ENCODE peak calls at places on chromosomes 11 and 22, in six cellular contexts. W is Panc1, I is neural progenitor cell, D is SK-N-SH, S is thoracic aorta, L is heart right ventricle. R is an unnamed sample.

GRCh38 chr11:37632748-37633147 is 1034.7 kb upstream of the RAG2 start:
- DNase-seq in L (no peak), W (no peak), D (no peak), S (no peak), I (no peak), R (no peak)

GRCh38 chr11:12175694-12176241 is 65.4 kb downstream of the MICAL2 start:
- DNase-seq in W (peak; percentile 64), L (no peak), I (no peak), S (no peak), D (no peak), R (no peak)

GRCh38 chr22:23533328-23533762 is 46.7 kb downstream of the IGLL1 start:
- DNase-seq in S (no peak), L (no peak), D (peak; percentile 84), W (no peak), I (peak; percentile 91), R (no peak)

GRCh38 chr11:122721201-122721963 is 65.9 kb downstream of the UBASH3B start:
- DNase-seq in D (no peak), I (no peak), W (no peak), S (no peak), L (no peak), R (no peak)

GRCh38 chr22:45006873-45007246 is 2.9 kb downstream of the PHF21B start:
- DNase-seq in W (no peak), D (peak; percentile 83), S (no peak), L (no peak), I (peak; percentile 84), R (peak; percentile 32)

GRCh38 chr22:49458708-49459099 is 369.0 kb downstream of the BRD1 start:
- DNase-seq in I (no peak), L (no peak), S (no peak), D (no peak), W (no peak), R (no peak)

GRCh38 chr11:10678106-10678505 is 15.4 kb downstream of the IRAG1 start:
- DNase-seq in W (no peak), D (no peak), I (no peak), S (no peak), L (no peak), R (no peak)

GRCh38 chr11:42631223-42631843 is 680.5 kb upstream of the API5 start:
- DNase-seq in S (no peak), I (peak; percentile 34), D (peak; percentile 33), L (no peak), W (no peak), R (no peak)

GRCh38 chr11:131999955-132000354 is 629.5 kb downstream of the NTM start:
- DNase-seq in D (no peak), W (no peak), S (no peak), L (no peak), I (no peak), R (no peak)

GRCh38 chr11:63682045-63682915 is 980 bp downstream of the RTN3 start:
- DNase-seq in W (no peak), I (peak; percentile 63), L (peak; percentile 22), S (no peak), D (peak; percentile 55), R (peak; percentile 32)

GRCh38 chr11:6405837-6406236 is 13.1 kb downstream of the APBB1 start:
- DNase-seq in D (no peak), W (no peak), I (no peak), L (no peak), S (no peak), R (no peak)

GRCh38 chr11:11817957-11818356 is 23.8 kb upstream of the USP47 start:
- DNase-seq in W (no peak), S (no peak), L (no peak), D (no peak), I (no peak), R (no peak)

GRCh38 chr11:123129920-123130319 is 65.1 kb downstream of the CLMP start:
- DNase-seq in I (no peak), L (no peak), S (no peak), W (no peak), D (no peak), R (no peak)

GRCh38 chr11:122197055-122197987 is 81.3 kb upstream of the BLID start:
- DNase-seq in L (peak; percentile 20), S (peak; percentile 86), W (peak; percentile 99), D (no peak), I (no peak), R (peak; percentile 53)

GRCh38 chr11:86980397-86980796 is 25.2 kb upstream of the FZD4 start:
- DNase-seq in I (no peak), S (no peak), W (no peak), L (no peak), D (no peak), R (no peak)

GRCh38 chr11:78548911-78549572 is 25.6 kb downstream of the NARS2 start:
- DNase-seq in L (no peak), W (no peak), D (no peak), I (peak; percentile 12), S (no peak), R (no peak)

GRCh38 chr11:36469063-36469462 is 41.0 kb downstream of the TRAF6 start:
- DNase-seq in I (peak; percentile 55), W (no peak), D (no peak), L (no peak), S (no peak), R (no peak)

GRCh38 chr22:46626911-46627805 is 7.0 kb downstream of the GRAMD4 start:
- DNase-seq in I (peak; percentile 41), L (no peak), W (no peak), S (no peak), D (no peak), R (no peak)

GRCh38 chr11:28699701-28700100 is 591.5 kb downstream of the METTL15 start:
- DNase-seq in S (no peak), D (no peak), L (no peak), I (no peak), W (no peak), R (no peak)

GRCh38 chr11:31865606-31866300 is 54.6 kb upstream of the PAX6 start:
- DNase-seq in I (no peak), D (no peak), W (no peak), S (no peak), L (no peak), R (no peak)

GRCh38 chr11:4684631-4685285 is 12.9 kb downstream of the OR51E2 start:
- DNase-seq in S (no peak), I (no peak), D (no peak), L (no peak), W (no peak), R (no peak)

GRCh38 chr22:46350646-46351045 is 15.1 kb downstream of the TRMU start:
- DNase-seq in I (no peak), W (no peak), D (no peak), S (no peak), L (no peak), R (peak; percentile 33)

GRCh38 chr11:18384157-18384641 is 10.2 kb upstream of the LDHA start:
- DNase-seq in L (peak; percentile 69), W (no peak), D (peak; percentile 74), S (peak; percentile 19), I (peak; percentile 12), R (peak; percentile 64)

GRCh38 chr11:57668467-57668890 is 565 bp downstream of the ZDHHC5 start:
- DNase-seq in I (no peak), W (no peak), S (no peak), L (no peak), D (no peak), R (no peak)

GRCh38 chr11:97140885-97141494 is 751.2 kb downstream of the JRKL start:
- DNase-seq in W (no peak), I (peak; percentile 38), D (peak; percentile 7), S (no peak), L (no peak), R (no peak)

GRCh38 chr11:96055706-96056387 is 131.9 kb upstream of the MTMR2 start:
- DNase-seq in I (peak; percentile 43), S (no peak), D (no peak), L (no peak), W (no peak), R (no peak)

DNA sequence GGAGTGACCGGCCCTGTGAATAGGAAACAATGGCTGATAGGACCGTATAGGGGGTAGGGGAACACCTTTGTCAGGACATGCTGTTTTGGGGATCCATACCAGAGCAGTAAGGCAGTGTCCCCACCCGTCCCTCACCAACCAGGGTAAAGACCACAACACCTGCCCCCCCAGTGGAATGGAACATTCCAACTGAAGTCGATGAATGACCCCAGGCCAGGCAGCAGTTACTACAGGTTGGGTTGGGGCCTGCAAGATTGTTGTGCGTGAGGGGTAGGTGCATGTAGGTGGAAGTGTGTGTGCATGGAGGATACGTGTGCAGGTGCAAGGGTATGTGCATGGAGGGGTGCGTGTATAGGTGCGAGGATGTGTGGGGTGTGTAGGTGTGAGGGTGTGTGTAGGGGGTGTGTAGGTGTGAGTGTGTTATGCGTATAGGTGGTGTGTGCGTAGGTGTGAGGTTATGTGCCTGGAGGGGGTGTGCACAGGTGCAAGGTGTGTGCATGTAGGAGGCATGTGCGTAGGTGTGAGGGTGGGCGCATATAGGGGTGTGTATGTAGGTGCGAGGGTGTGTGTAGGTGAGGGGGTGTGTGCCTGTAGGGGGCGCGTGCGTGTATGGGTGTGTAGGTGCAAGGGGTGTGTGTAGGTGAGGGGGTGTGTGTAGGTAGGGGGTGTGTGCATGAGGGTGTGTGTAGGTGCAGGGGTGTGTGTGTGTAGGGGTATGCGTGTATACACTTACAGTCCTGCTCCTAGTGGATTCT is 32.9 kb downstream of the PISD start:
- DNase-seq in W (no peak), I (no peak), L (no peak), D (no peak), S (no peak), R (no peak)
- TF ChIP-seq CTCF in W (no peak), I (peak; percentile 12), L (no peak), D (no peak), S (no peak), R (no peak)

GRCh38 chr22:26513852-26514251 is 1.6 kb upstream of the TFIP11 start:
- DNase-seq in S (no peak), L (no peak), I (no peak), D (no peak), W (no peak), R (no peak)
- H3K4me3 ChIP-seq in S (no peak overlapping the region), L (no peak overlapping the region), I (peak overlapping the region; percentile 90), D (peak overlapping the region; percentile 89), W (no peak overlapping the region), R (no peak overlapping the region)

DNA sequence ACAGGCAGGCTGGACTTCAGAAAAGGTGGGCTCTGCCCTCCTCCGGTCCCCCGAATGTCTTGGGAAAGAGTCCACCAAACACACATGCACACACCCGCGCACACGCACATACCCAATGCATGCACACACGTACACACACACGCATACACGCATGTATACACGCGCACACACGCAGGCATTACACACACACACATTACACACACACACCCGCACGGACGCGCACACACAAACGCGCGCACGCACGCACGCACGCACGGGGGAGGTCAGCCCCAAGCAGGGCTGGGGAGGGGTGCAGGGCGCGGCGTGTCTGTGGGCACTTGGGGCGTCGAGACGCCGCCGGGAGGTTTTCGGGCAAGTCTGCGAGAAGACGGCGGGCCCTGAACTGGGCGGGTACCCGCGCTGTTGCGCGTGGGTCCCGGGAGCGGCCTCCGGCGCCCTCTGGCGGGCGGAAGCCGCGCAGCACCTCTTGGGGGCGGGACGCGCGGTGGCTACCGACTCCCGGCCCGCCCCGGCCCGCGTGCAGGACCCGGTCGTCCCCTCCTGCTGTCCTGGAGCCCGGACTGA is 3.5 kb downstream of the SEPTIN5 start:
- DNase-seq in W (no peak), S (no peak), L (peak; percentile 72), D (peak; percentile 97), I (peak; percentile 79), R (peak; percentile 83)
- H3K27me3 ChIP-seq in W (no peaks in the 10 kb centered on the region), S (no peaks in the 10 kb centered on the region), L (no peaks in the 10 kb centered on the region), D (no peaks in the 10 kb centered on the region), I (peaks cover 100% of the 10 kb centered on the region), R (peaks cover 34% of the 10 kb centered on the region)

DNA sequence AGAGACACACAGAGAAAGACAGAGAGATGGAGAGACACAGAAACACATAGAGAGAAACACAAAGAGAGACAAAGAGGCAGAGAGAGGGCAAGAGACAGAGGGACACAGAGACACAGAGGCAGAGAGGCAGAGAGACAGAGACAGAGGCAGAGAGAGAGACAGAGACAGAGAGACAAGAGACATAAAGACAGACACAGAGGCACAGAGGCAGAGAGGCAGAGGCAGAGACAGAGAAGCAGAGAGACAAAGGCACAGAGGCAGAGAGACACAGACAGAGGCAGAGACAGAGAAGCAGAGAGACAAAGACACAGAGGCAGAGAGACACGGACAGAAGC is 6.3 kb downstream of the TNNI2 start:
- DNase-seq in W (no peak), D (no peak), L (no peak), I (no peak), S (no peak), R (no peak)
- TF ChIP-seq CTCF in W (no peak), D (no peak), L (no peak), I (no peak), S (no peak), R (no peak)

R was measured in heart left ventricle.